ENCODE peak calls at places on chromosomes 13 and 19, in seven cellular contexts. F is BJ; N is nucleus accumbens; B is non-pigmented ciliary epithelial cell; Q is stimulated activated CD4-positive, alpha-beta T cell treated with anti-CD3 and anti-CD28 coated beads, Interleukin-2, amount 100 ng/mL, for 24 hours; A is germinal center; H is HS-27A. R is an unnamed sample.

GRCh38 chr19:51333836-51334460 is 8.0 kb downstream of the VSIG10L start:
- DNase-seq in F (no peak), N (no peak), B (no peak), Q (no peak), A (no peak), H (no peak), R (no peak)

GRCh38 chr13:46609726-46610125 is 56.8 kb downstream of the LRCH1 start:
- DNase-seq in F (no peak), N (no peak), B (no peak), Q (no peak), A (no peak), H (no peak), R (no peak)

GRCh38 chr19:6433663-6434062 is at the start of gene SLC25A41:
- DNase-seq in F (no peak), N (no peak), B (no peak), Q (no peak), A (no peak), H (no peak), R (no peak)

GRCh38 chr19:35352177-35352447 is 4.4 kb downstream of the FFAR1 start:
- DNase-seq in F (no peak), N (no peak), B (no peak), Q (no peak), A (no peak), H (no peak), R (no peak)

GRCh38 chr13:109568273-109568900 is 218.0 kb downstream of the IRS2 start:
- DNase-seq in F (no peak), N (no peak), B (no peak), Q (no peak), A (no peak), H (no peak), R (no peak)

GRCh38 chr19:52070496-52070895 is 21.9 kb upstream of the ZNF432 start:
- DNase-seq in F (no peak), N (no peak), B (peak), Q (no peak), A (no peak), H (no peak), R (no peak)

GRCh38 chr13:73268306-73268705 is 209.5 kb downstream of the KLF5 start:
- DNase-seq in F (no peak), N (no peak), B (no peak), Q (no peak), A (no peak), H (peak), R (no peak)

GRCh38 chr19:2478324-2478755 is 2.4 kb downstream of the GADD45B start:
- DNase-seq in F (no peak), N (no peak), B (no peak), Q (peak), A (no peak), H (no peak), R (peak)

R was measured in GM13976.